ENCODE peak calls at places on chromosome 12, in six cellular contexts. R is psoas muscle, G is astrocyte of the spinal cord, C is heart right ventricle, K is lower lobe of right lung, M is IMR-90. L is an unnamed sample.

GRCh38 chr12:6113691-6114475 is 10.6 kb downstream of the VWF start:
- DNase-seq in R (no peak), G (no peak), C (no peak), K (no peak), M (no peak), L (no peak)

GRCh38 chr12:85356596-85357385 is 76.8 kb downstream of the ALX1 start:
- DNase-seq in C (no peak), R (no peak), G (no peak), M (no peak), K (no peak), L (peak; percentile 6)

GRCh38 chr12:72330291-72330690 is 58.1 kb downstream of the TRHDE start:
- DNase-seq in C (no peak), R (peak; percentile 11), G (peak; percentile 45), K (no peak), M (peak; percentile 82), L (no peak)

GRCh38 chr12:53217049-53217929 is 10.2 kb upstream of the ITGB7 start:
- DNase-seq in R (peak; percentile 74), G (no peak), K (peak; percentile 73), M (no peak), C (peak; percentile 57), L (peak; percentile 63)

GRCh38 chr12:52086366-52086765 is 6.9 kb downstream of the SMIM41 start:
- DNase-seq in K (no peak), R (no peak), G (no peak), C (no peak), M (peak; percentile 31), L (no peak)

GRCh38 chr12:31057671-31058070 is 16.0 kb upstream of the DDX11 start:
- DNase-seq in R (no peak), M (no peak), C (no peak), G (no peak), K (no peak), L (no peak)

GRCh38 chr12:111429760-111430417 is 24.2 kb downstream of the SH2B3 start:
- DNase-seq in K (no peak), C (no peak), M (no peak), R (no peak), G (no peak), L (no peak)

GRCh38 chr12:91892081-91892855 is 253.4 kb downstream of the BTG1 start:
- DNase-seq in K (no peak), C (no peak), M (no peak), R (no peak), G (no peak), L (no peak)

GRCh38 chr12:85036241-85036707 is at the start of the genes LRRIQ1 and TSPAN19:
- DNase-seq in C (no peak), K (peak; percentile 52), R (peak; percentile 16), M (peak; percentile 79), G (peak; percentile 92), L (peak; percentile 93)

GRCh38 chr12:103928736-103929050 is 1.5 kb upstream of the HSP90B1 start:
- DNase-seq in K (peak; percentile 58), G (no peak), C (peak; percentile 15), M (no peak), R (no peak), L (no peak)

GRCh38 chr12:132162508-132163031 is 18.3 kb downstream of the NOC4L start:
- DNase-seq in C (peak; percentile 12), G (peak; percentile 88), K (peak; percentile 59), R (peak; percentile 32), M (peak; percentile 77), L (peak; percentile 89)

GRCh38 chr12:101743724-101744472 is 4.6 kb upstream of the SYCP3 start:
- DNase-seq in C (no peak), G (no peak), M (no peak), R (no peak), K (no peak), L (no peak)

GRCh38 chr12:14238224-14238792 is 127.2 kb upstream of the ATF7IP start:
- DNase-seq in M (peak; percentile 55), R (no peak), K (no peak), C (no peak), G (peak; percentile 57), L (peak; percentile 36)

GRCh38 chr12:86117711-86118110 is 138.5 kb downstream of the MGAT4C start:
- DNase-seq in G (peak; percentile 10), M (peak; percentile 4), R (no peak), C (no peak), K (no peak), L (no peak)

GRCh38 chr12:22228022-22228875 is 106.3 kb downstream of the ST8SIA1 start:
- DNase-seq in G (no peak), K (no peak), R (no peak), C (no peak), M (peak; percentile 60), L (no peak)

DNA sequence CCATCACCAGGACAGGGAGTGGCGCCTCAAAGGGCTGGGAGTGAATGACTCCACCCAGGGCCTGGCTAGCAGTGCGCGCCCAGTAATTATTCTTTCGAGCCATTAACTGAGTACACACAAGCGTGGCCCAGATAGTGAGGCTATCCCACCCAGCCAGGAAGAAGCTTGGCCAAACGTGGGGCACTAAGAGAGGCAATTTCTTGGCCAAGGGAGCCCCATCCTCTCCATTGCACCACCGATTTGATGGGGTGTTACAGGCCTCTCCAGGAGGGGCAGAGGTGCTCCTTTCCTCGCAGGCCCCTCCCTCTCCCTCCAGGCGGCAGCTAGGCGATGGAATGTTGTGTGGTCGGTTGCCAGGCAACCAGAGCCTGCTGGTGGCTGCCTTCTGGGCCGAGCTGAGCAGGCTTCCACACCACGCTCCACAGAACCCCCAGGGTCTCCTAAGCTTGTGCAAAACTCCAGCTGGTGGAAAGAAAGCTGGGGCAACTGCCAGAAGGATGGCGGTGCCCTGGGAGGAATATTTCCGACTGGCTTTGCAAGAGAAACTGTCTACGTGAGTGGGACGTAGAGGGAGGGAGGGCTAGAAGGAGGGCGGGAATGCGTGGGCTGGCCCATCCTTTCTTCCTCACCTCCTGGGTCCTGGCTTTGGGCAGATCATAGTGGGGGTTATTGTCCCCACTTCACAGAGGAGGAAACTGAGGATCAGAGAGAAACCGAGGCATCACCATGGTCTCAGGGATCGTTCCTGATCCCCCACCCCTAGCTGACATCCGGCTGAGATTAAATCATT is at the start of gene CFAP73:
- DNase-seq in M (peak; percentile 75), K (peak; percentile 72), R (no peak), C (peak; percentile 63), G (peak; percentile 85), L (peak; percentile 66)
- TF ChIP-seq CTCF in M (no peak), K (no peak), R (no peak), C (no peak), G (peak; percentile 7), L (no peak)

DNA sequence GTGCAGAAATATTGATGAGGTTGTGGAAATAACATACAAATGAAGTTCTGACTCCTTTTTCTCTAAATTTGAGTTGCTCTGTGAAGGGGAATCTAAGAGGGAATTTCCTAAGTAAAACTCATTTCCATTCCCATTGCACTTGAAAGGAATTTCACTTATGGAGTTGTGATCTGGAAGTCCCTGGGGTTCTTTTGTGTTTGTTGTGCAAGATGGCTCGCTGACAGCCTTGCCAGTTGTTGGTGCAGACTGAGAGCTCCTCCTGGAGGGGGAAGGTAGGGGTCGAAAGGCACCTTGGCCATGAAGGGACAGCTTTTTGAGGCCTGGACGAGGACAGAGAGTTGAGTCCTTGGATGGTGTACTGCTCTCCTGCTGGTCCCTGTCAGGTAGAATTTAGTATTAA is 72.0 kb downstream of the C12orf56 start:
- DNase-seq in G (peak; percentile 3), R (no peak), M (peak; percentile 4), K (no peak), C (no peak), L (peak; percentile 44)
- TF ChIP-seq CTCF in G (no peak), R (no peak), M (no peak), K (no peak), C (no peak), L (no peak)

GRCh38 chr12:26153421-26154154 is 28.8 kb upstream of the BHLHE41 start:
- DNase-seq in K (no peak), M (peak; percentile 97), R (no peak), G (peak; percentile 95), C (no peak), L (peak; percentile 75)
- TF ChIP-seq CTCF in K (no peak), M (peak; percentile 20), R (no peak), G (peak; percentile 11), C (no peak), L (peak; percentile 5)

DNA sequence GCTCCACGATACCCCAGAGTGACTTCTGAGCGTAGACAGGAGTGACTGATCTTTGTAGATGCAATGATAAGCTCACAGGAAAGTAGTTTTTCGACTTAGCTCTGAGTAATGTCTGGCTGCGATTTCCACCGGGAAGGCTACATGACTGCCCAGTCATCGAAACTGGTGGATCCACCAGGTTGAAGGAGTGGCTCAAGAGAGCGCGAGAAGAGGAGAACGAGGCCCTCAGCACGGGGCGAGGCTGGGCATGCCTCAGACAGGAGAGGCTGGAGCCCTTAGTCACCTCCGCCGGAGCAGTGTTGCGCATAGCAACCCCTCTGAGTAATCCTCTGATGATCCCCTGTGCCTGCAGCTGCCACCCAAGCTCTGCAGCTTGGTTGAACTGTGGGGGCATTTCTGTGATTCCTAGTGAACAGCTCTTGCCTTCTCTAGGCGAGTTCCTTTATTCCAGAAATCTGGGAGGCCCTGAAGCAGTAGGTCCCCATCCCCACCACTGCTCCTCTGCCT is 25.6 kb downstream of the ELK3 start:
- DNase-seq in K (peak; percentile 87), G (peak; percentile 98), M (peak; percentile 98), R (no peak), C (no peak), L (peak; percentile 99)
- TF ChIP-seq CTCF in K (no peak), G (no peak), M (no peak), R (no peak), C (no peak), L (no peak)

GRCh38 chr12:108190529-108190928 is 61.4 kb downstream of the WSCD2 start:
- DNase-seq in K (no peak), C (no peak), R (no peak), G (no peak), M (no peak), L (no peak)
- TF ChIP-seq CTCF in K (no peak), C (no peak), R (no peak), G (no peak), M (no peak), L (no peak)

DNA sequence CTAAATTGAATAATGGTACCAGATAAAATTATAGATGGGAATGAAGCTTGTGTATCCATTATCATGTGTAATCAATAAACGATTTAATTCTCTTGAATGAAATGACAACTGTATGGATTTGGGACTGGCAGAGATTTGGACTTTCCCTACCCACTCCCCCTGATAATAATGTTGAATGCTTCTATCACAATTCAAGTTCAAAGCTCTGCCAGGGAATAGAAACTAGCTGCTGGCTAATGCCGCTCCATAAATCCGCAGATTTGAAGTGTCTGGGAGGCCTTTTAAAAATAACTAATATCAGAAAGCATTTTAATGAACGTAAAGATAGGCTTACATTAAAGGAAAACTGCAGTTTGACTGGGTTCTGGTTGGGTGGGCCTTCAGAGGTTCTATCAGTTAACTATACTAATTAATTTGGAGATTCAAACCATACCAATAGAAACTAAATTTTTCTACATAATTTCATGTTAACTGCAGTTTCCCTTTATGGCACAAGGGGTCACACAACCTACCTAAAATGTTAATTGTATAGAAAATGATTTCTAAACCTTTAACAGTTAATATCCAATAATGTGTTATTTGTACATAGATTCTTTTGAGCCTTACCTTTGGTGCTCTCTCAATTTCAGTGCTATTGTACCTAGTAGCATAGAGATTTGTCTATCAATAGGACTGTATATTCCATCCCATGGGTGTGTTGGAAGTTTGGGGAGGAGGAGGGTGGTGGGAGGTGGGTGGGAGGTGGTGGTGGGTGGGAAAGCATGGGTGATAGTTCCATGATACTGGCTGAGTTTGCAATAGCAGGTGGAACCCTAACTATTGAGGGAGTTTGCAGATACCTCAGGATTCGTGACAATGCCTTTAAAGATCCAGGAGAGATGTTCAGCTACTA is 4.9 kb downstream of the HNRNPA1 start:
- DNase-seq in G (no peak), K (no peak), R (no peak), M (no peak), C (no peak), L (no peak)
- TF ChIP-seq CTCF in G (peak; percentile 45), K (peak; percentile 15), R (peak; percentile 29), M (peak; percentile 41), C (peak; percentile 35), L (peak; percentile 5)

L was measured in MCF 10A.